ENCODE peak calls at places on chromosomes 5 and 9, in six cellular contexts. X is epithelial cell of esophagus, Q is astrocyte of the cerebellum, E is SHP77, V is NCI-H1694 treated with DMSO at 0.1 percent for 48 hours, N is T47D. W is an unnamed sample.
A peak's percentile ranks its signal among the peaks of the same experiment; 100 is the strongest.

GRCh38 chr9:94668424-94668916 is 29.2 kb upstream of the FBP1 start:
- DNase-seq in X (no peak), Q (no peak), E (no peak), V (no peak), N (no peak), W (no peak)

GRCh38 chr9:128634111-128634510 is 22.5 kb downstream of the DYNC2I2 start:
- DNase-seq in X (no peak), Q (no peak), E (no peak), V (no peak), N (no peak), W (no peak)

GRCh38 chr9:116482740-116483139 is 204.4 kb upstream of the TRIM32 start:
- DNase-seq in X (no peak), Q (peak; percentile 26), E (no peak), V (no peak), N (no peak), W (no peak)

GRCh38 chr5:128905225-128906110 is 59.8 kb upstream of the SLC27A6 start:
- DNase-seq in X (peak; percentile 78), Q (peak; percentile 60), E (peak; percentile 16), V (peak; percentile 48), N (peak; percentile 77), W (no peak)

GRCh38 chr5:23507278-23507685 is at the start of gene PRDM9:
- DNase-seq in X (peak; percentile 85), Q (no peak), E (peak; percentile 99), V (no peak), N (peak; percentile 96), W (no peak)

GRCh38 chr9:120299785-120300184 is 280.2 kb downstream of the CDK5RAP2 start:
- DNase-seq in X (no peak), Q (no peak), E (no peak), V (no peak), N (no peak), W (no peak)

GRCh38 chr5:95915999-95916686 is 45.5 kb downstream of the ELL2 start:
- DNase-seq in X (no peak), Q (no peak), E (no peak), V (no peak), N (no peak), W (no peak)

GRCh38 chr5:158634713-158635112 is 465.0 kb downstream of the EBF1 start:
- DNase-seq in X (no peak), Q (no peak), E (no peak), V (no peak), N (no peak), W (no peak)

GRCh38 chr9:78644359-78644758 is 347.4 kb downstream of the PSAT1 start:
- DNase-seq in X (peak; percentile 38), Q (no peak), E (no peak), V (no peak), N (no peak), W (no peak)

W was measured in 8988T.